ENCODE peak calls at places on chromosomes 1 and 21, in six cellular contexts. One of them, this sample, is unnamed.

GRCh38 chr1:245809361-245809760 is 654.6 kb downstream of the KIF26B start:
- DNase-seq in HepG2: no peak
- DNase-seq in A549: no peak
- DNase-seq in K562: no peak
- DNase-seq in endothelial cell of umbilical vein: no peak
- DNase-seq in GM12878: no peak
- DNase-seq in this sample: peak

GRCh38 chr21:39087976-39088370 is 95.3 kb downstream of the PSMG1 start:
- DNase-seq in HepG2: no peak
- DNase-seq in A549: no peak
- DNase-seq in K562: no peak
- DNase-seq in endothelial cell of umbilical vein: no peak
- DNase-seq in GM12878: no peak
- DNase-seq in this sample: no peak

GRCh38 chr21:44052830-44053226 is 40.7 kb downstream of the TRAPPC10 start:
- DNase-seq in HepG2: no peak
- DNase-seq in A549: no peak
- DNase-seq in K562: no peak
- DNase-seq in endothelial cell of umbilical vein: no peak
- DNase-seq in GM12878: no peak
- DNase-seq in this sample: no peak

GRCh38 chr1:50973875-50974617 is 4.0 kb downstream of the CDKN2C start:
- DNase-seq in HepG2: no peak
- DNase-seq in A549: peak
- DNase-seq in K562: peak
- DNase-seq in endothelial cell of umbilical vein: no peak
- DNase-seq in GM12878: no peak
- DNase-seq in this sample: no peak

GRCh38 chr1:93004566-93005251 is 43.4 kb upstream of the DIPK1A start:
- DNase-seq in HepG2: no peak
- DNase-seq in A549: no peak
- DNase-seq in K562: no peak
- DNase-seq in endothelial cell of umbilical vein: no peak
- DNase-seq in GM12878: no peak
- DNase-seq in this sample: no peak

GRCh38 chr1:86758570-86758969 is 54.2 kb downstream of the SH3GLB1 start:
- DNase-seq in HepG2: peak
- DNase-seq in A549: peak
- DNase-seq in K562: no peak
- DNase-seq in endothelial cell of umbilical vein: no peak
- DNase-seq in GM12878: no peak
- DNase-seq in this sample: no peak

GRCh38 chr21:16162953-16163352 is 433.2 kb downstream of the USP25 start:
- DNase-seq in HepG2: no peak
- DNase-seq in A549: no peak
- DNase-seq in K562: no peak
- DNase-seq in endothelial cell of umbilical vein: no peak
- DNase-seq in GM12878: no peak
- DNase-seq in this sample: no peak

GRCh38 chr1:100360790-100361232 is 8.5 kb downstream of the CDC14A start:
- DNase-seq in HepG2: no peak
- DNase-seq in A549: no peak
- DNase-seq in K562: peak
- DNase-seq in endothelial cell of umbilical vein: peak
- DNase-seq in GM12878: no peak
- DNase-seq in this sample: no peak

GRCh38 chr1:202589190-202589680 is 121.0 kb downstream of the SYT2 start:
- DNase-seq in HepG2: peak
- DNase-seq in A549: peak
- DNase-seq in K562: no peak
- DNase-seq in endothelial cell of umbilical vein: peak
- DNase-seq in GM12878: no peak
- DNase-seq in this sample: no peak

GRCh38 chr1:43285269-43285986 is at the start of gene C1orf210:
- DNase-seq in HepG2: peak
- DNase-seq in A549: no peak
- DNase-seq in K562: peak
- DNase-seq in endothelial cell of umbilical vein: no peak
- DNase-seq in GM12878: no peak
- DNase-seq in this sample: no peak

GRCh38 chr1:205319081-205320018 is 2.2 kb downstream of the NUAK2 start:
- DNase-seq in HepG2: peak
- DNase-seq in A549: peak
- DNase-seq in K562: no peak
- DNase-seq in endothelial cell of umbilical vein: peak
- DNase-seq in GM12878: no peak
- DNase-seq in this sample: peak

GRCh38 chr1:166184897-166185296 is 18.1 kb upstream of the FAM78B start:
- DNase-seq in HepG2: no peak
- DNase-seq in A549: no peak
- DNase-seq in K562: no peak
- DNase-seq in endothelial cell of umbilical vein: no peak
- DNase-seq in GM12878: no peak
- DNase-seq in this sample: no peak

GRCh38 chr1:206846475-206846874 is 18.9 kb upstream of the IL20 start:
- DNase-seq in HepG2: no peak
- DNase-seq in A549: no peak
- DNase-seq in K562: no peak
- DNase-seq in endothelial cell of umbilical vein: no peak
- DNase-seq in GM12878: no peak
- DNase-seq in this sample: no peak

GRCh38 chr1:88731475-88731874 is 47.4 kb downstream of the PKN2 start:
- DNase-seq in HepG2: no peak
- DNase-seq in A549: peak
- DNase-seq in K562: peak
- DNase-seq in endothelial cell of umbilical vein: peak
- DNase-seq in GM12878: no peak
- DNase-seq in this sample: no peak

GRCh38 chr1:19036049-19036546 is 79.6 kb upstream of the IFFO2 start:
- DNase-seq in HepG2: no peak
- DNase-seq in A549: no peak
- DNase-seq in K562: no peak
- DNase-seq in endothelial cell of umbilical vein: no peak
- DNase-seq in GM12878: no peak
- DNase-seq in this sample: no peak

GRCh38 chr1:29878501-29878900 is 642.2 kb downstream of the PTPRU start:
- DNase-seq in HepG2: no peak
- DNase-seq in A549: no peak
- DNase-seq in K562: no peak
- DNase-seq in endothelial cell of umbilical vein: no peak
- DNase-seq in GM12878: no peak
- DNase-seq in this sample: no peak

GRCh38 chr1:202671388-202671787 is 38.9 kb downstream of the SYT2 start:
- DNase-seq in HepG2: no peak
- DNase-seq in A549: no peak
- DNase-seq in K562: no peak
- DNase-seq in endothelial cell of umbilical vein: no peak
- DNase-seq in GM12878: no peak
- DNase-seq in this sample: no peak

GRCh38 chr1:26358411-26359384 is 4.8 kb upstream of the CRYBG2 start:
- DNase-seq in HepG2: peak
- DNase-seq in A549: peak
- DNase-seq in K562: no peak
- DNase-seq in endothelial cell of umbilical vein: no peak
- DNase-seq in GM12878: no peak
- DNase-seq in this sample: no peak

GRCh38 chr21:33124879-33125278 is 54.9 kb downstream of the OLIG1 start:
- DNase-seq in HepG2: no peak
- DNase-seq in A549: no peak
- DNase-seq in K562: no peak
- DNase-seq in endothelial cell of umbilical vein: no peak
- DNase-seq in GM12878: no peak
- DNase-seq in this sample: peak

GRCh38 chr1:1614204-1614953 is 921 bp upstream of the MIB2 start:
- DNase-seq in HepG2: peak
- DNase-seq in A549: no peak
- DNase-seq in K562: peak
- DNase-seq in endothelial cell of umbilical vein: no peak
- DNase-seq in GM12878: no peak
- DNase-seq in this sample: peak

GRCh38 chr1:214525535-214526019 is 25.8 kb downstream of the PTPN14 start:
- DNase-seq in HepG2: no peak
- DNase-seq in A549: no peak
- DNase-seq in K562: no peak
- DNase-seq in endothelial cell of umbilical vein: no peak
- DNase-seq in GM12878: no peak
- DNase-seq in this sample: peak

GRCh38 chr21:40841524-40842196 is 5.3 kb downstream of the DSCAM start:
- DNase-seq in HepG2: peak
- DNase-seq in A549: peak
- DNase-seq in K562: no peak
- DNase-seq in endothelial cell of umbilical vein: no peak
- DNase-seq in GM12878: no peak
- DNase-seq in this sample: peak

GRCh38 chr1:208292913-208293312 is 48.7 kb upstream of the PLXNA2 start:
- DNase-seq in HepG2: no peak
- DNase-seq in A549: no peak
- DNase-seq in K562: no peak
- DNase-seq in endothelial cell of umbilical vein: no peak
- DNase-seq in GM12878: no peak
- DNase-seq in this sample: no peak

DNA sequence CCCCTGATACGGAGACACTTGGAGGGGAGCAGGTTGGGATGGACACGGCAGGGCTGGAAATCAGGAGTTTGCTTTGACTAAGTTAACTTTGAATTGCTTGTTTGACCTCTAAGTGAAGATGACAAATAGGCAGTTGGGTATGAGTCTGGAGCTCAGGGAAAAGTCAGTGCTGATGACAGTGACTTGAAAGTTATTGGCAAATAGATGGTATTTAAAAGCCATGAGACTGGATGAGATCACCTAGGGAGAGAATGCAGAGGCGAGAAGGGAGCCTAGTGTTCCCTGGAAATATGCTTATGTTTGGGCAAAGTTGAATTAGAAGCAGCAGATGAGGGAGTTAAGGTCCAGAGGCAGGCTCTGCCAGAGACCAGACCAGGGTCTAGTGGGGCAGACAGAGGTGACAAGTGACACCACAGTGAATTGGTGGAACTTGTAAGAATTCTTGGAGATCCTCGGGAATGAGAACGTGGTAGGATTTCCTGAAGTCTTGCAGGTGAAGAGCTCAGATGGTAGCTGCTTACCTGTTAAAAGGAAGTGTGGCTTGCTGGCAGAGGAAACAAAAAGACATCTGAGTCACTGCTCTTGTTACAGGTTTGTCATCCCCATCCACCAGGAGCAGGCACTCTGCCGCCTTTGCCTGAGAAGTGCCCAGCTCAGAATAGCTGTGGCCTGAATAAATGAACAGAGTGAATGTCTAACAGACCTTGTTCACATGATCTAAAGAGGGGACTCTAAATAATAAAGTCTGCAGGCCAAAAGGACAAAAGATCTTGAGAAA is 12.5 kb upstream of the ZSCAN20 start:
- DNase-seq in HepG2: no peak
- DNase-seq in A549: no peak
- DNase-seq in K562: no peak
- DNase-seq in endothelial cell of umbilical vein: no peak
- DNase-seq in GM12878: no peak
- DNase-seq in this sample: no peak
- TF ChIP-seq MYC in HepG2: no peak
- TF ChIP-seq MYC in A549: no peak
- TF ChIP-seq MYC in K562: no peak
- TF ChIP-seq MYC in endothelial cell of umbilical vein: no peak
- TF ChIP-seq MYC in GM12878: no peak
- TF ChIP-seq MYC in this sample: no peak

DNA sequence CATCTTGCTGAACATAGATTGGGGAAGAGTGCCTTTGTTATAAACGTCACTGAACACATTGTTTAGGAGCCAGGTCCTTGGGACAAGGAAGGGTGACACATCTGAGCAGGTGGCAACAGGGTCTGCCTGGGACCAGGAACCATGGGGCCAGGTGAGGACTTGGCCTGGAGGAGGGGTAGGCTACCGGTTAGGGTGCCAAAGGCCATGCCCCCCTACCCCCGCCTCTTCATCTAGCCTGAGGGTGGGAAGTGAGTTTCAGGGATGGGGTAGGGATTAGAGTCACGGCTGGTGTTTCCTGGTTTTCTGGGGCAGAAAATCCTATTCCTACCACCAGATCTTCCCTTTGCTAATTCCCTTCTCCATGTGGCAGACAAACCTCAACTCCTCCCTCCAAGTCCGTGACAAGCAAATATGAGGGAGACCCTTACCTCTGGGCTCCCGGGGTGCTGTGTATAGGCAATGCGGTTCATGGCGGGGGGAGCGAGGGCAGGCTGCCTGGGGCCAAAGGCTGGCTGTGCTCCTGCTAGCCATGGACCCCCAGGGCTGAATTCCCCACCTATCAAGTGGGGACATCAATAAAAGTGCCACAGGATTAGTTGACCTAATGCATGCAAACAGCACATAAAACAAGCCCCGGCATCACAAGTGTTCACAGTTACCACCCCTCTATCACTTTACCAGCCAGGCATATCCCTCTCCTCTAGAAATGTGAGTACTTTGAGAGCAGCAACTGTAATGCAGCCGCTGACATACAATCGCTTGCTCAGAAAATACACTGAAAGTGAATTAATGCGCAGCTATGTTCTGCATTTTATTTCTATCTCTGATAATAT is 14.5 kb downstream of the CD247 start:
- DNase-seq in HepG2: no peak
- DNase-seq in A549: no peak
- DNase-seq in K562: no peak
- DNase-seq in endothelial cell of umbilical vein: no peak
- DNase-seq in GM12878: no peak
- DNase-seq in this sample: no peak
- TF ChIP-seq MAX in HepG2: no peak
- TF ChIP-seq MAX in A549: no peak
- TF ChIP-seq MAX in K562: no peak
- TF ChIP-seq MAX in endothelial cell of umbilical vein: no peak
- TF ChIP-seq MAX in GM12878: no peak
- TF ChIP-seq MAX in this sample: no peak

GRCh38 chr1:56125316-56125715 is 454.0 kb downstream of the PLPP3 start:
- DNase-seq in HepG2: no peak
- DNase-seq in A549: no peak
- DNase-seq in K562: no peak
- DNase-seq in endothelial cell of umbilical vein: no peak
- DNase-seq in GM12878: no peak
- DNase-seq in this sample: no peak
- TF ChIP-seq MYC in HepG2: no peak
- TF ChIP-seq MYC in A549: no peak
- TF ChIP-seq MYC in K562: no peak
- TF ChIP-seq MYC in endothelial cell of umbilical vein: no peak
- TF ChIP-seq MYC in GM12878: no peak
- TF ChIP-seq MYC in this sample: no peak

GRCh38 chr1:32241011-32241763 is 5.8 kb upstream of the FAM167B start:
- DNase-seq in HepG2: no peak
- DNase-seq in A549: peak
- DNase-seq in K562: peak
- DNase-seq in endothelial cell of umbilical vein: peak
- DNase-seq in GM12878: no peak
- DNase-seq in this sample: peak

GRCh38 chr1:32242341-32242851 is 4.6 kb upstream of the FAM167B start:
- DNase-seq in HepG2: no peak
- DNase-seq in A549: peak
- DNase-seq in K562: no peak
- DNase-seq in endothelial cell of umbilical vein: peak
- DNase-seq in GM12878: no peak
- DNase-seq in this sample: peak

GRCh38 chr1:32239790-32240139 is 7.3 kb upstream of the FAM167B start:
- DNase-seq in HepG2: no peak
- DNase-seq in A549: no peak
- DNase-seq in K562: no peak
- DNase-seq in endothelial cell of umbilical vein: no peak
- DNase-seq in GM12878: no peak
- DNase-seq in this sample: no peak

GRCh38 chr1:32239335-32239734 is 7.7 kb upstream of the FAM167B start:
- DNase-seq in HepG2: no peak
- DNase-seq in A549: no peak
- DNase-seq in K562: no peak
- DNase-seq in endothelial cell of umbilical vein: no peak
- DNase-seq in GM12878: no peak
- DNase-seq in this sample: no peak

GRCh38 chr1:32240140-32240951 is 6.7 kb upstream of the FAM167B start:
- DNase-seq in HepG2: no peak
- DNase-seq in A549: peak
- DNase-seq in K562: no peak
- DNase-seq in endothelial cell of umbilical vein: peak
- DNase-seq in GM12878: no peak
- DNase-seq in this sample: peak
- TF ChIP-seq MAX in HepG2: no peak
- TF ChIP-seq MAX in A549: peak
- TF ChIP-seq MAX in K562: no peak
- TF ChIP-seq MAX in endothelial cell of umbilical vein: no peak
- TF ChIP-seq MAX in GM12878: no peak
- TF ChIP-seq MAX in this sample: no peak

This sample was measured in NB4.